ENCODE peak calls at places on chromosomes 13 and 19, in ten cellular contexts. F is cardiac muscle cell; R is Caki2; W is NCI-H1930; D is psoas muscle; U is suprapubic skin; C is stimulated activated CD4-positive, alpha-beta T cell treated with anti-CD3 and anti-CD28 coated beads, Interleukin-1b, Interleukin-23, amount 100 ng/mL, for 1 hour; H is RWPE1; K is posterior cingulate gyrus; J is stimulated activated CD8-positive, alpha-beta memory T cell treated with anti-CD3 and anti-CD28 coated beads, Interleukin-4, amount 100 ng/mL, for 1 hour. X is an unnamed sample.

GRCh38 chr19:17306285-17306714 is 628 bp downstream of the MRPL34 start:
- DNase-seq in F (peak), R (no peak), W (no peak), D (no peak), U (no peak), C (no peak), H (no peak), K (no peak), J (no peak), X (no peak)

GRCh38 chr19:1411255-1412191 is 4.1 kb downstream of the DAZAP1 start:
- DNase-seq in F (no peak), R (no peak), W (no peak), D (peak), U (no peak), C (no peak), H (no peak), K (peak), J (no peak), X (no peak)

GRCh38 chr19:19403373-19403901 is 2.0 kb upstream of the GATAD2A start:
- DNase-seq in F (no peak), R (peak), W (no peak), D (peak), U (no peak), C (no peak), H (peak), K (no peak), J (no peak), X (no peak)

GRCh38 chr13:100392709-100393630 is 195.6 kb downstream of the GGACT start:
- DNase-seq in F (peak), R (peak), W (no peak), D (peak), U (peak), C (peak), H (peak), K (no peak), J (peak), X (peak)

GRCh38 chr19:16778796-16779411 is 50.3 kb upstream of the SIN3B start:
- DNase-seq in F (peak), R (peak), W (peak), D (peak), U (no peak), C (no peak), H (peak), K (peak), J (peak), X (peak)

GRCh38 chr19:17687857-17688784 is at the start of gene UNC13A:
- DNase-seq in F (peak), R (peak), W (peak), D (peak), U (no peak), C (no peak), H (peak), K (peak), J (peak), X (peak)

GRCh38 chr13:97266328-97266727 is 44.2 kb downstream of the MBNL2 start:
- DNase-seq in F (peak), R (no peak), W (no peak), D (no peak), U (no peak), C (no peak), H (no peak), K (no peak), J (no peak), X (no peak)

GRCh38 chr13:99158846-99159245 is 41.8 kb upstream of the UBAC2 start:
- DNase-seq in F (peak), R (no peak), W (no peak), D (no peak), U (no peak), C (no peak), H (no peak), K (no peak), J (no peak), X (no peak)

GRCh38 chr19:45100797-45101196 is 7.8 kb downstream of the PPP1R37 start:
- DNase-seq in F (no peak), R (peak), W (no peak), D (no peak), U (no peak), C (no peak), H (no peak), K (no peak), J (no peak), X (no peak)

GRCh38 chr13:113967729-113968462 is 6.0 kb downstream of the C13orf46 start:
- DNase-seq in F (no peak), R (no peak), W (no peak), D (peak), U (no peak), C (no peak), H (no peak), K (no peak), J (no peak), X (no peak)

GRCh38 chr19:33406521-33407139 is 33.1 kb downstream of the CEBPG start:
- DNase-seq in F (peak), R (peak), W (peak), D (peak), U (no peak), C (peak), H (peak), K (peak), J (peak), X (peak)

GRCh38 chr13:97295279-97296182 is 73.4 kb downstream of the MBNL2 start:
- DNase-seq in F (no peak), R (peak), W (no peak), D (no peak), U (no peak), C (no peak), H (peak), K (no peak), J (no peak), X (peak)

GRCh38 chr13:40440990-40441820 is 225.2 kb downstream of the FOXO1 start:
- DNase-seq in F (peak), R (peak), W (no peak), D (peak), U (no peak), C (no peak), H (peak), K (peak), J (no peak), X (no peak)

GRCh38 chr13:46627462-46627861 is 74.5 kb downstream of the LRCH1 start:
- DNase-seq in F (no peak), R (no peak), W (no peak), D (no peak), U (no peak), C (no peak), H (no peak), K (no peak), J (no peak), X (no peak)

GRCh38 chr13:93364166-93364565 is 137.6 kb downstream of the GPC6 start:
- DNase-seq in F (no peak), R (no peak), W (no peak), D (no peak), U (no peak), C (no peak), H (no peak), K (no peak), J (no peak), X (peak)

GRCh38 chr13:27522847-27523246 is 72.5 kb upstream of the MTIF3 start:
- DNase-seq in F (no peak), R (no peak), W (no peak), D (no peak), U (no peak), C (no peak), H (no peak), K (no peak), J (no peak), X (no peak)

GRCh38 chr13:25375727-25376358 is 4.1 kb downstream of the ATP8A2 start:
- DNase-seq in F (peak), R (peak), W (no peak), D (no peak), U (no peak), C (peak), H (peak), K (no peak), J (no peak), X (peak)

GRCh38 chr19:17953316-17953801 is 13.5 kb upstream of the KCNN1 start:
- DNase-seq in F (no peak), R (no peak), W (no peak), D (no peak), U (no peak), C (no peak), H (no peak), K (no peak), J (no peak), X (no peak)

GRCh38 chr19:39208175-39208795 is 4.2 kb upstream of the SYCN start:
- DNase-seq in F (no peak), R (no peak), W (no peak), D (no peak), U (no peak), C (no peak), H (no peak), K (no peak), J (no peak), X (no peak)

GRCh38 chr19:17243854-17244617 is 1.7 kb downstream of the NR2F6 start:
- DNase-seq in F (peak), R (peak), W (no peak), D (peak), U (no peak), C (no peak), H (peak), K (no peak), J (no peak), X (peak)

GRCh38 chr13:114064516-114065140 is 67.8 kb downstream of the RASA3 start:
- DNase-seq in F (no peak), R (peak), W (no peak), D (peak), U (peak), C (no peak), H (peak), K (peak), J (no peak), X (peak)

GRCh38 chr19:41691268-41691970 is 3.3 kb upstream of the CEACAM7 start:
- DNase-seq in F (no peak), R (no peak), W (no peak), D (no peak), U (no peak), C (no peak), H (peak), K (no peak), J (no peak), X (peak)

GRCh38 chr13:97460004-97460756 is 26.2 kb downstream of the RAP2A start:
- DNase-seq in F (no peak), R (no peak), W (no peak), D (no peak), U (no peak), C (no peak), H (no peak), K (no peak), J (no peak), X (no peak)

GRCh38 chr19:11268783-11269267 is 6.5 kb upstream of the DOCK6 start:
- DNase-seq in F (no peak), R (no peak), W (no peak), D (peak), U (no peak), C (no peak), H (peak), K (no peak), J (no peak), X (no peak)

GRCh38 chr19:35642312-35642711 is 767 bp downstream of the ETV2 start:
- DNase-seq in F (no peak), R (no peak), W (no peak), D (no peak), U (no peak), C (no peak), H (no peak), K (no peak), J (no peak), X (no peak)

GRCh38 chr19:37778613-37779138 is 710 bp downstream of the ZNF573 start:
- DNase-seq in F (peak), R (peak), W (no peak), D (no peak), U (no peak), C (no peak), H (peak), K (no peak), J (no peak), X (no peak)

GRCh38 chr13:24709186-24709913 is 29.1 kb downstream of the ATP12A start:
- DNase-seq in F (no peak), R (no peak), W (no peak), D (no peak), U (no peak), C (no peak), H (no peak), K (no peak), J (peak), X (no peak)

GRCh38 chr19:19588546-19588945 is 29.9 kb downstream of the PBX4 start:
- DNase-seq in F (no peak), R (no peak), W (no peak), D (no peak), U (no peak), C (no peak), H (no peak), K (no peak), J (no peak), X (no peak)

GRCh38 chr19:34573226-34573864 is 91.8 kb downstream of the WTIP start:
- DNase-seq in F (no peak), R (no peak), W (no peak), D (no peak), U (no peak), C (no peak), H (no peak), K (no peak), J (no peak), X (no peak)

GRCh38 chr13:21060827-21061076 is 634 bp downstream of the LATS2 start:
- DNase-seq in F (no peak), R (peak), W (no peak), D (no peak), U (no peak), C (no peak), H (no peak), K (no peak), J (no peak), X (no peak)

GRCh38 chr13:80706164-80706471 is 365.2 kb upstream of the SPRY2 start:
- DNase-seq in F (no peak), R (no peak), W (no peak), D (no peak), U (no peak), C (no peak), H (no peak), K (no peak), J (no peak), X (no peak)

X was measured in COLO829.